ENCODE peak calls at places on chromosomes 16 and 17, in seven cellular contexts. N, I, X, U, T, H and B are unnamed samples.

GRCh38 chr17:47810200-47810821 is 11.3 kb downstream of the OSBPL7 start:
- DNase-seq in N (peak), I (peak), X (no peak), U (no peak), T (peak), H (no peak), B (peak)

GRCh38 chr17:26731005-26731921 is 562.7 kb upstream of the WSB1 start:
- DNase-seq in N (no peak), I (no peak), X (no peak), U (no peak), T (no peak), H (no peak), B (no peak)

GRCh38 chr17:760371-760770 is 8.3 kb upstream of the GEMIN4 start:
- DNase-seq in N (no peak), I (peak), X (no peak), U (no peak), T (no peak), H (no peak), B (no peak)

GRCh38 chr16:46801428-46802049 is 29.4 kb downstream of the C16orf87 start:
- DNase-seq in N (no peak), I (no peak), X (no peak), U (no peak), T (no peak), H (no peak), B (no peak)

GRCh38 chr16:49972280-49972679 is 52.7 kb upstream of the CNEP1R1 start:
- DNase-seq in N (no peak), I (no peak), X (no peak), U (no peak), T (no peak), H (no peak), B (no peak)

GRCh38 chr17:77045441-77046041 is 95.2 kb upstream of the SEC14L1 start:
- DNase-seq in N (no peak), I (peak), X (no peak), U (no peak), T (no peak), H (no peak), B (no peak)

GRCh38 chr17:41695954-41696720 is 7.5 kb downstream of the EIF1 start:
- DNase-seq in N (peak), I (peak), X (no peak), U (no peak), T (peak), H (peak), B (no peak)

GRCh38 chr16:8194795-8195194 is 395.5 kb downstream of the TMEM114 start:
- DNase-seq in N (no peak), I (no peak), X (no peak), U (no peak), T (no peak), H (no peak), B (no peak)

GRCh38 chr16:77807071-77807470 is 18.7 kb downstream of the VAT1L start:
- DNase-seq in N (no peak), I (no peak), X (no peak), U (no peak), T (no peak), H (no peak), B (no peak)

GRCh38 chr17:36877774-36878173 is 59.5 kb upstream of the LHX1 start:
- DNase-seq in N (no peak), I (no peak), X (no peak), U (no peak), T (no peak), H (no peak), B (no peak)

GRCh38 chr16:27177031-27177774 is 26.1 kb upstream of the KDM8 start:
- DNase-seq in N (no peak), I (no peak), X (no peak), U (no peak), T (no peak), H (no peak), B (no peak)

GRCh38 chr17:29590979-29591736 is 1.7 kb upstream of the GIT1 start:
- DNase-seq in N (peak), I (peak), X (peak), U (no peak), T (no peak), H (peak), B (no peak)

GRCh38 chr17:76079577-76080206 is 710 bp downstream of the ZACN start:
- DNase-seq in N (no peak), I (no peak), X (no peak), U (no peak), T (no peak), H (no peak), B (no peak)

GRCh38 chr17:50295021-50295420 is 20.8 kb downstream of the TMEM92 start:
- DNase-seq in N (no peak), I (no peak), X (no peak), U (no peak), T (no peak), H (no peak), B (no peak)

GRCh38 chr17:8503807-8504206 is 68.1 kb downstream of the NDEL1 start:
- DNase-seq in N (no peak), I (no peak), X (no peak), U (no peak), T (no peak), H (no peak), B (no peak)

GRCh38 chr17:28727727-28728363 is 743 bp upstream of the NEK8 start:
- DNase-seq in N (peak), I (peak), X (peak), U (no peak), T (peak), H (peak), B (no peak)

GRCh38 chr17:43006639-43007551 is at the start of gene IFI35:
- DNase-seq in N (peak), I (peak), X (peak), U (peak), T (peak), H (peak), B (peak)
- TF ChIP-seq POLR2A in N (peak), I (peak), X (no peak), U (peak), T (peak), H (peak), B (no peak)

GRCh38 chr16:74607967-74608356 is 1.0 kb upstream of the GLG1 start:
- DNase-seq in N (no peak), I (no peak), X (no peak), U (no peak), T (no peak), H (no peak), B (no peak)
- H3K4me3 ChIP-seq in N (no peak), I (no peak), X (no peak), U (no peak), T (no peak), H (no peak), B (no peak)

GRCh38 chr17:7328840-7329359 is at the start of gene NEURL4:
- DNase-seq in N (no peak), I (peak), X (no peak), U (no peak), T (no peak), H (no peak), B (peak)
- TF ChIP-seq POLR2A in N (no peak), I (no peak), X (no peak), U (no peak), T (no peak), H (no peak), B (no peak)

GRCh38 chr17:31391496-31391949 is at the start of gene RAB11FIP4:
- DNase-seq in N (peak), I (no peak), X (peak), U (no peak), T (no peak), H (no peak), B (no peak)

GRCh38 chr17:31392002-31392855 is 754 bp downstream of the RAB11FIP4 start:
- DNase-seq in N (peak), I (no peak), X (no peak), U (no peak), T (peak), H (no peak), B (no peak)

GRCh38 chr17:31390426-31390747 is 1.1 kb upstream of the RAB11FIP4 start:
- DNase-seq in N (no peak), I (no peak), X (peak), U (no peak), T (peak), H (no peak), B (no peak)

GRCh38 chr17:31389673-31390381 is 1.6 kb upstream of the RAB11FIP4 start:
- DNase-seq in N (peak), I (no peak), X (peak), U (no peak), T (peak), H (no peak), B (no peak)

DNA sequence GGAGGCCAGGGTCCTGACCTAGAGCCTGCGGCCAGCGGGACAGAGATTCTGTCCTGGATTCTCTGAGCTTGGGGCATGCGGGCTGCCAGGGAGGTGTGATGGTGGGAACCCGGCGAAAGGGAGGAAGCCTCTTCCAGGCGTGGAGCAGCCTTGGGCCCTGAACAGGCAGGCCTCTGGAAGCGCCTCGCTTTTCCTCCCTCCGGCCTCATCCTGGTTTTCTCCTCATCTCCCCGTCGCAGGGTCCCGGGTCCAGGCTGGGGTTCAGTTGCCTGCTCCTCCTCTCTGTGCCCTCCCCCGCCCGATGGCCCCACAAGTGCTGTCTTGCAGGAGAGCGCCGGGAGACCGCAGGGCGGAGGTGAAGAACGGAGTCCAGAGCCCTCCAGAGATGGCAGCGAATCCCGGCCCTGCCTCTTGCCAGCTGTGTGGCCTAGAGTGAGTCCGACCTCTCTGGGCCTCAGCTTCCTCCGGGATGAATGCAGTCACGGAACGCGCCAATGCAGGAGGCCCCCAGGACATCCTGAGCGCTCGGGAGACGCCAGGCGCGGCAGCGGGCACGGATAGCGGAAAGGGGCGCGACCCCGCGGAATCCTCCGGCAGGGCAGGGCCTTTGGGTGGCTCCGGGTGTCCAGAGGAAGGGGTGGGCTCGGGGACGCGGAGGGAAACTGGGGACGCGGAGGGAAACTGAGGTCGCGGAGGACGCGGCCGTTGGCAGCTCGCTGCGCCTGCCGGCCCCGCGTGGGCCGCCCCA is 553 bp upstream of the RAB11FIP4 start:
- DNase-seq in N (peak), I (no peak), X (peak), U (no peak), T (peak), H (no peak), B (no peak)
- H3K4me3 ChIP-seq in N (no peak), I (no peak), X (no peak), U (peak), T (peak), H (peak), B (peak)